ENCODE peak calls at places on chromosomes 6 and 20, in five cellular contexts. K is non-pigmented ciliary epithelial cell; T is CD4-positive, CD25-positive, alpha-beta regulatory T cell; M is left cardiac atrium; G is NCI-H1930. E is an unnamed sample.

GRCh38 chr6:170052991-170053821 is 237.7 kb downstream of the DLL1 start:
- DNase-seq in K (no peak), T (no peak), M (peak; percentile 12), G (no peak), E (no peak)

GRCh38 chr6:56851541-56852248 is 103.2 kb upstream of the BEND6 start:
- DNase-seq in K (no peak), T (peak; percentile 64), M (no peak), G (peak; percentile 36), E (peak; percentile 70)

GRCh38 chr6:56073761-56074160 is 173.6 kb downstream of the COL21A1 start:
- DNase-seq in K (no peak), T (no peak), M (no peak), G (no peak), E (no peak)

GRCh38 chr20:62782893-62783278 is 13.4 kb upstream of the MRGBP start:
- DNase-seq in K (no peak), T (no peak), M (no peak), G (no peak), E (no peak)

GRCh38 chr6:150006961-150007464 is 18.3 kb downstream of the RAET1L start:
- DNase-seq in K (no peak), T (peak; percentile 52), M (no peak), G (no peak), E (peak; percentile 37)

GRCh38 chr6:166277021-166277420 is 31.2 kb downstream of the PRR18 start:
- DNase-seq in K (no peak), T (no peak), M (no peak), G (no peak), E (no peak)

GRCh38 chr6:116550796-116551195 is 2.8 kb upstream of the CALHM4 start:
- DNase-seq in K (no peak), T (no peak), M (no peak), G (no peak), E (no peak)

GRCh38 chr20:7841291-7841966 is 98.8 kb downstream of the HAO1 start:
- DNase-seq in K (peak; percentile 66), T (no peak), M (no peak), G (no peak), E (peak; percentile 0)

GRCh38 chr6:39452306-39452705 is 129.8 kb upstream of the KCNK16 start:
- DNase-seq in K (peak; percentile 31), T (no peak), M (no peak), G (no peak), E (no peak)

GRCh38 chr20:3818155-3819151 is 1.9 kb upstream of the AP5S1 start:
- DNase-seq in K (no peak), T (peak; percentile 44), M (peak; percentile 79), G (peak; percentile 58), E (peak; percentile 74)

GRCh38 chr6:70371454-70372105 is 41.7 kb upstream of the FAM135A start:
- DNase-seq in K (peak; percentile 47), T (peak; percentile 47), M (no peak), G (peak; percentile 56), E (no peak)

GRCh38 chr6:10014561-10014960 is 400.3 kb downstream of the TFAP2A start:
- DNase-seq in K (peak; percentile 0), T (no peak), M (no peak), G (no peak), E (no peak)

GRCh38 chr20:18727032-18727508 is 86.5 kb upstream of the SCP2D1 start:
- DNase-seq in K (no peak), T (no peak), M (no peak), G (no peak), E (no peak)

GRCh38 chr6:161341638-161342037 is 67.8 kb upstream of the AGPAT4 start:
- DNase-seq in K (no peak), T (no peak), M (no peak), G (no peak), E (no peak)

GRCh38 chr20:8858181-8858794 is 210.6 kb upstream of the PLCB4 start:
- DNase-seq in K (no peak), T (no peak), M (no peak), G (no peak), E (no peak)

GRCh38 chr6:12969933-12970332 is 253.4 kb downstream of the PHACTR1 start:
- DNase-seq in K (no peak), T (no peak), M (no peak), G (no peak), E (no peak)

GRCh38 chr20:32482251-32483220 is 102.6 kb downstream of the NOL4L start:
- DNase-seq in K (no peak), T (peak; percentile 33), M (peak; percentile 58), G (no peak), E (peak; percentile 52)

GRCh38 chr6:116409756-116410155 is 39.0 kb downstream of the DSE start:
- DNase-seq in K (no peak), T (no peak), M (no peak), G (no peak), E (no peak)

GRCh38 chr20:51492167-51493092 is 50.1 kb downstream of the NFATC2 start:
- DNase-seq in K (no peak), T (no peak), M (peak; percentile 91), G (no peak), E (no peak)

GRCh38 chr6:127854009-127854408 is 46.8 kb downstream of the THEMIS start:
- DNase-seq in K (no peak), T (peak; percentile 27), M (no peak), G (no peak), E (no peak)

GRCh38 chr20:8203366-8203765 is 71.3 kb downstream of the PLCB1 start:
- DNase-seq in K (no peak), T (no peak), M (no peak), G (no peak), E (no peak)

GRCh38 chr6:139544699-139545052 is 170.2 kb upstream of the CITED2 start:
- DNase-seq in K (no peak), T (no peak), M (no peak), G (no peak), E (no peak)

GRCh38 chr20:8787090-8787489 is 281.8 kb upstream of the PLCB4 start:
- DNase-seq in K (no peak), T (no peak), M (no peak), G (no peak), E (peak; percentile 4)

GRCh38 chr6:168414696-168415095 is 26.3 kb upstream of the SMOC2 start:
- DNase-seq in K (no peak), T (no peak), M (no peak), G (no peak), E (no peak)

GRCh38 chr6:14441371-14441781 is 323.8 kb downstream of the CD83 start:
- DNase-seq in K (no peak), T (no peak), M (no peak), G (peak; percentile 76), E (no peak)

GRCh38 chr6:111250743-111251406 is 163.6 kb downstream of the SLC16A10 start:
- DNase-seq in K (no peak), T (no peak), M (no peak), G (no peak), E (no peak)

GRCh38 chr20:50658804-50659380 is 32.5 kb downstream of the RIPOR3 start:
- DNase-seq in K (no peak), T (no peak), M (no peak), G (no peak), E (peak; percentile 67)

GRCh38 chr20:46438156-46438750 is 31.8 kb upstream of the ELMO2 start:
- DNase-seq in K (no peak), T (peak; percentile 12), M (no peak), G (peak; percentile 46), E (peak; percentile 49)

GRCh38 chr6:100217641-100218040 is 223.6 kb upstream of the MCHR2 start:
- DNase-seq in K (no peak), T (no peak), M (no peak), G (no peak), E (no peak)

GRCh38 chr20:60993647-60994046 is 258.4 kb upstream of the CDH4 start:
- DNase-seq in K (no peak), T (no peak), M (no peak), G (peak; percentile 1), E (no peak)

GRCh38 chr6:12751694-12752304 is 35.2 kb downstream of the PHACTR1 start:
- DNase-seq in K (no peak), T (peak; percentile 28), M (peak; percentile 62), G (no peak), E (peak; percentile 59)

GRCh38 chr6:55713411-55713810 is 134.4 kb upstream of the HMGCLL1 start:
- DNase-seq in K (no peak), T (no peak), M (no peak), G (no peak), E (no peak)

GRCh38 chr6:148530394-148530923 is 187.8 kb downstream of the SASH1 start:
- DNase-seq in K (peak; percentile 80), T (no peak), M (no peak), G (no peak), E (no peak)

GRCh38 chr6:168032383-168032760 is 34.9 kb downstream of the KIF25 start:
- DNase-seq in K (peak; percentile 70), T (no peak), M (no peak), G (no peak), E (no peak)

GRCh38 chr20:46850416-46850815 is 44.2 kb upstream of the EYA2 start:
- DNase-seq in K (no peak), T (no peak), M (no peak), G (no peak), E (no peak)

GRCh38 chr6:22306741-22307466 is 10.1 kb upstream of the PRL start:
- DNase-seq in K (no peak), T (no peak), M (no peak), G (no peak), E (no peak)

GRCh38 chr6:79570129-79570801 is 33.0 kb upstream of the LCA5 start:
- DNase-seq in K (peak; percentile 43), T (no peak), M (no peak), G (no peak), E (peak; percentile 87)